ENCODE peak calls at places on chromosomes 3 and 15, in four cellular contexts. R is stimulated activated CD4-positive, alpha-beta T cell treated with anti-CD3 and anti-CD28 coated beads, Interleukin-15, amount 100 ng/mL, for 24 hours; O is GM04503; J is amygdala. I is an unnamed sample.

GRCh38 chr3:50322386-50323091 is at the start of gene HYAL2:
- DNase-seq in J (no peak), O (no peak), R (no peak), I (no peak)

GRCh38 chr3:44104668-44105321 is 136.9 kb upstream of the TOPAZ1 start:
- DNase-seq in O (peak), R (peak), J (no peak), I (no peak)

GRCh38 chr3:109132801-109133473 is 3.6 kb upstream of the C3orf85 start:
- DNase-seq in J (no peak), R (no peak), O (no peak), I (no peak)

GRCh38 chr3:26145769-26146168 is 355.9 kb downstream of the OXSM start:
- DNase-seq in O (no peak), R (no peak), J (no peak), I (no peak)

GRCh38 chr15:55461447-55461846 is 46.6 kb downstream of the DNAAF4 start:
- DNase-seq in O (no peak), J (no peak), R (no peak), I (no peak)

GRCh38 chr3:69426291-69426690 is 40.4 kb upstream of the FRMD4B start:
- DNase-seq in R (no peak), O (no peak), J (no peak), I (no peak)

GRCh38 chr3:177333535-177334495 is 136.5 kb upstream of the TBL1XR1 start:
- DNase-seq in R (no peak), J (no peak), O (no peak), I (no peak)

GRCh38 chr3:48399387-48400172 is 27.6 kb downstream of the FBXW12 start:
- DNase-seq in J (no peak), R (no peak), O (no peak), I (peak)

GRCh38 chr3:177516130-177517011 is 319.1 kb upstream of the TBL1XR1 start:
- DNase-seq in R (no peak), J (no peak), O (no peak), I (no peak)

GRCh38 chr15:53506370-53506769 is 253.1 kb downstream of the WDR72 start:
- DNase-seq in R (no peak), J (no peak), O (no peak), I (no peak)

GRCh38 chr3:9223683-9224082 is 25.8 kb downstream of the SRGAP3 start:
- DNase-seq in R (no peak), O (no peak), J (no peak), I (no peak)

GRCh38 chr3:13497386-13497785 is 17.3 kb downstream of the HDAC11 start:
- DNase-seq in J (no peak), O (no peak), R (no peak), I (no peak)

GRCh38 chr3:12393894-12394293 is 90.4 kb upstream of the TSEN2 start:
- DNase-seq in R (no peak), J (no peak), O (peak), I (no peak)

GRCh38 chr3:38028621-38029361 is 651 bp downstream of the PLCD1 start:
- DNase-seq in J (no peak), R (no peak), O (no peak), I (no peak)

GRCh38 chr15:51681303-51681963 is at the start of gene SCG3:
- DNase-seq in J (peak), O (no peak), R (peak), I (peak)

GRCh38 chr15:92611995-92612745 is 43.4 kb downstream of the FAM174B start:
- DNase-seq in O (no peak), J (peak), R (no peak), I (no peak)

GRCh38 chr3:54342676-54343075 is 220.3 kb downstream of the CACNA2D3 start:
- DNase-seq in J (no peak), O (no peak), R (no peak), I (no peak)

GRCh38 chr3:177904661-177905060 is 631.6 kb upstream of the KCNMB2 start:
- DNase-seq in O (peak), J (no peak), R (no peak), I (no peak)

GRCh38 chr3:78570482-78570881 is 1197.3 kb downstream of the ROBO1 start:
- DNase-seq in O (no peak), R (no peak), J (no peak), I (no peak)

GRCh38 chr3:195001961-195002861 is 268.7 kb downstream of the XXYLT1 start:
- DNase-seq in R (peak), O (no peak), J (no peak), I (peak)

GRCh38 chr15:94582368-94582767 is 351.0 kb downstream of the MCTP2 start:
- DNase-seq in O (no peak), J (no peak), R (peak), I (no peak)

GRCh38 chr15:89827821-89828220 is 13.2 kb upstream of the ANPEP start:
- DNase-seq in J (no peak), R (no peak), O (no peak), I (no peak)

GRCh38 chr3:78258798-78259197 is 1218.9 kb downstream of the ROBO2 start:
- DNase-seq in J (no peak), O (peak), R (no peak), I (no peak)

GRCh38 chr3:195173696-195174095 is 97.3 kb downstream of the XXYLT1 start:
- DNase-seq in J (no peak), R (no peak), O (no peak), I (no peak)

GRCh38 chr15:65339436-65339835 is 35.0 kb downstream of the RNU5B-1 start:
- DNase-seq in R (no peak), J (no peak), O (no peak), I (no peak)